ENCODE peak calls at places on chromosomes 11 and 22, in five cellular contexts. K is HCT116; H is CD4-positive, alpha-beta memory T cell; V is colonic mucosa; R is PC-9. M is an unnamed sample. For H3K4me1 and H3K9me3, the result is how much of the 10 kb centered on the place peaks cover.

GRCh38 chr11:131464481-131464880 is 94.1 kb downstream of the NTM start:
- DNase-seq in H (no peak), V (no peak), K (no peak), R (no peak), M (peak)

GRCh38 chr11:45333506-45333971 is 47.4 kb upstream of the SYT13 start:
- DNase-seq in R (no peak), V (peak), K (peak), H (no peak), M (peak)

GRCh38 chr22:27218012-27218483 is 560.7 kb downstream of the MIAT start:
- DNase-seq in V (no peak), H (no peak), R (no peak), K (no peak), M (no peak)

GRCh38 chr11:85751738-85752137 is 59.2 kb downstream of the SYTL2 start:
- DNase-seq in R (no peak), V (no peak), H (no peak), K (no peak), M (no peak)

GRCh38 chr11:57823859-57824258 is 62.3 kb downstream of the CTNND1 start:
- DNase-seq in H (no peak), K (no peak), R (no peak), V (no peak), M (no peak)

GRCh38 chr11:34165786-34166557 is 60.5 kb downstream of the NAT10 start:
- DNase-seq in R (peak), K (no peak), V (no peak), H (no peak), M (peak)

GRCh38 chr11:86068138-86068861 is 584 bp downstream of the PICALM start:
- DNase-seq in R (no peak), V (peak), H (peak), K (no peak), M (peak)

GRCh38 chr11:68373810-68374501 is 61.6 kb downstream of the LRP5 start:
- DNase-seq in R (no peak), V (peak), H (no peak), K (no peak), M (no peak)

GRCh38 chr11:93236741-93237675 is 39.2 kb upstream of the SLC36A4 start:
- DNase-seq in V (peak), H (no peak), R (peak), K (peak), M (peak)

GRCh38 chr11:16126361-16126760 is 230.0 kb downstream of the SOX6 start:
- DNase-seq in V (no peak), H (no peak), K (no peak), R (no peak), M (no peak)

GRCh38 chr11:65849771-65850216 is 8.2 kb downstream of the CFL1 start:
- DNase-seq in H (no peak), K (no peak), V (peak), R (no peak), M (no peak)

GRCh38 chr22:45429424-45429823 is 15.9 kb downstream of the RIBC2 start:
- DNase-seq in K (no peak), V (no peak), R (no peak), H (no peak), M (no peak)

GRCh38 chr11:118627566-118627965 is 20.2 kb downstream of the PHLDB1 start:
- DNase-seq in V (no peak), R (no peak), H (no peak), K (no peak), M (no peak)

GRCh38 chr11:102430158-102430836 is 22.3 kb downstream of the TMEM123 start:
- DNase-seq in R (no peak), H (no peak), K (no peak), V (no peak), M (no peak)

GRCh38 chr11:119108151-119108856 is 1.2 kb downstream of the C2CD2L start:
- DNase-seq in H (peak), R (peak), V (peak), K (no peak), M (peak)

GRCh38 chr22:44609589-44609988 is 92.4 kb upstream of the PRR5 start:
- DNase-seq in H (no peak), K (no peak), R (no peak), V (no peak), M (no peak)

GRCh38 chr22:24440718-24441405 is 13.5 kb downstream of the ADORA2A start:
- DNase-seq in H (no peak), K (no peak), R (no peak), V (no peak), M (peak)

GRCh38 chr11:10580625-10581024 is 12.2 kb upstream of the LYVE1 start:
- DNase-seq in K (no peak), V (no peak), H (no peak), R (no peak), M (no peak)
- H3K4me1 ChIP-seq in K (under half), V (under half), H (under half), R (under half), M (under half)

GRCh38 chr22:48332438-48333322 is 1495.0 kb downstream of the BRD1 start:
- DNase-seq in K (no peak), V (no peak), R (no peak), H (no peak), M (peak)
- H3K9me3 ChIP-seq in K (under half), V (under half), R (under half), H (under half), M (under half)

GRCh38 chr11:47413908-47414684 is 5.7 kb downstream of the SLC39A13 start:
- DNase-seq in R (no peak), V (no peak), H (no peak), K (no peak), M (no peak)
- H3K27ac ChIP-seq in R (no peak), V (no peak), H (no peak), K (peak), M (no peak)

GRCh38 chr11:87405356-87405755 is 367.6 kb downstream of the TMEM135 start:
- DNase-seq in R (no peak), K (no peak), H (no peak), V (no peak), M (no peak)

DNA sequence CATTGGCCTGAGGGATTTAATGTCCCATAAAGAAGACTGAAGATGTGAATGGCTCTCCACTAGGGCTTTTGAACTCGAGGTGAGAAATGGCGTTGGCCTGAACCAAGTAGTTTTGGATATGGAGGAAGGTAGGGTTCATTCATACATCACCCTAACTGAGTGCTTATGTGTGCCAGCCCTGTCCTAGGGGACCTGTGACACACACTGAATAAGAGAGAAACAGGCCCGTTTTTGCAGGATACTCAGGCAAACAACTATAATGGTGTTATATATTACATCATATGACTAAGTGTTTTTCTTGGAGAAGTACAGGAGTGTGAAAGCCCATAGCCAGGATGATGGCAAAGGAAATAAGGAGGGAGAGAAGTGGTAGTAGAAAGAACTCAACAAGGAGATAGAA is 368.1 kb downstream of the TMEM135 start:
- DNase-seq in V (no peak), H (no peak), K (no peak), R (peak), M (no peak)
- H3K4me1 ChIP-seq in V (under half), H (under half), K (under half), R (under half), M (under half)

DNA sequence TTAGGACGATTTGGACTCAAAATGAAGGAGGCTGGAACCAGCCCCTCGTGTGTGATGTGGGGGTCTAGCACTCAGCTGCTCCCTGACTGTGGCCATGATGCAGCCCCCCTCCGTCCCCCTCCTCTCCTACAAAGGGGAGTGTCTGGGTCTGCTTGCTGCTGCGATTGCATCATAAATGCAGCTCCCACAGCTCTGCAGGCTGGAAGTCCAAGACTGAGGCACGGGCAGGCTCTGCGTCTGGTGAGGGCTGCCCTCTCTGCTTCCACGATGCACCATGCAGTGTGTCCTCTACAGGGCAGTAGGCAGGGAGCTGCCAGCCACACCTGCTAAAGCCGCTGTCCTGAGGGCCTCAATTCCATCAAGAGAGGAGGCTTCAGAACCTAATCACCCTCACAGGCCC is 432.1 kb downstream of the BRD1 start:
- DNase-seq in V (no peak), R (no peak), K (no peak), H (no peak), M (peak)
- H3K9me3 ChIP-seq in V (under half), R (under half), K (under half), H (under half), M (under half)

DNA sequence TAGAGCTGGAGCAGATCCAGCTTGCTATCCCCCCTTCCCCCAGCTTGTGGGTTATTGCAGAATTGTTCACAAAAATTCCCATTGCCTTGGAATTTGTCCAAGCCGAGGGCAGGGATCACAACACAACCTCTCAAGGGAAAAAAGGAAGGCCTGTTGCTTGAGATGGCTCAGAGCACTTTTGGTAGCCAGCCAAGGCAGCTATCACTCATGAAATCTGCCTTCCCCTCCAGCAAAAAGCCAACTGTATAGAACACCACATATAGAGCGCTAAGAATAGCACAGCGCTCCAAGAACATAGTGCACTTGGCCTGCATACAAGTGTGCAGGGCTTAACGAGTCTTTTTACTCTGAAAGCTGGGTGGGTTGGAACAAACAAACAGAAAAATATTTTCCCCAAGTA is 46.2 kb downstream of the FAM83F start:
- DNase-seq in K (no peak), R (peak), V (no peak), H (no peak), M (no peak)
- H3K27ac ChIP-seq in K (no peak), R (no peak), V (no peak), H (no peak), M (no peak)

DNA sequence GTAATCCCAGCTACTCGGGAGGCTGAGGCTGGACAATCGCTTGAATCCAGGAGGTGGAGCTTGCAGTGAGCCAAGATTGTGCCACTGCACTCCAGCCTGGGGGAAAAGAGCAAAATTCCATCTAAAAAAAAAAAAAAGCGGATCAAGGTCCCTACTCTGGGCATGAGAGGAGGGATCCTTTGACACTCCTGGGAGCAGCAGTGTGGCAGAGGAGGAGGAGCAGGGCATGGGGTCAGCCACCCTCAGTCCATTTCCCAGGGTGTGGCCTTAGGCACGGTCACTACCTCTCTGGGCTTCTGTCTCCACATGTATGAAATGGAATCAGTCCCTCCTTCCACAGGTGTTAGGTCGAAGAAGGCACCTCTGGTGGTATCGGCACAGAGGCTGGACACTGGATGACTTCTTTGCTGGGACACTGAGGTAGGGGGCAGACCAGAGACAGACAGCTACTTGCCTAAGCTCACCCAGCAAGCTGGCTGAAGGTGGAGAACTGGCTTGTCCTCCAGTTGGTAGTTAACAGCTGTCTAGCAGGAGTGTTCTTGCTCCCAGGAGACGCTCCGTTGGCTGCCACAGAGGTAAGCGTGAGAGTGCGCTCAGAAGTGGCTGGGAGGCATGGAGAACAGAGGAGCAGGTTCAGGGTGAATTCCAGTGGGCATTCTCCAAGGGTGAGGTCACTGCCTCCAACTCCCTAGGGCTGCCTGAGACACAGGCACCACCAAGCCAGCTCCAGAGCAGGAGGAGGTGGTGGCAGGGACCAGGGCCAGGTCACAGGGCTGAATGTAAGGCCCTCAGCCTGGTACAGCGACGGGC is 19.6 kb downstream of the TXN2 start:
- DNase-seq in R (peak), H (no peak), V (no peak), K (no peak), M (peak)
- H3K4me1 ChIP-seq in R (half or more), H (under half), V (under half), K (under half), M (under half)

GRCh38 chr22:31313366-31314147 is 21.3 kb upstream of the PIK3IP1 start:
- DNase-seq in H (peak), V (peak), R (peak), K (peak), M (peak)
- H3K9me3 ChIP-seq in H (under half), V (under half), R (under half), K (under half), M (under half)

M was measured in endodermal cell.